ENCODE peak calls at places on chromosome 2, in four cellular contexts. D is Ammon's horn, W is pancreas, J is RCC 7860. U is an unnamed sample.

GRCh38 chr2:151860613-151861146 is 32.5 kb upstream of the ARL5A start:
- DNase-seq in J (no peak), D (no peak), W (no peak), U (no peak)

GRCh38 chr2:139790807-139791206 is 1010.6 kb upstream of the NXPH2 start:
- DNase-seq in J (no peak), D (peak), W (no peak), U (no peak)

GRCh38 chr2:53593891-53594585 is 173.6 kb upstream of the CHAC2 start:
- DNase-seq in J (peak), W (no peak), D (no peak), U (no peak)

GRCh38 chr2:239777219-239777618 is 247.9 kb downstream of the NDUFA10 start:
- DNase-seq in J (no peak), D (no peak), W (no peak), U (no peak)

GRCh38 chr2:100667801-100668200 is 105.0 kb downstream of the PDCL3 start:
- DNase-seq in D (no peak), J (no peak), W (no peak), U (no peak)

GRCh38 chr2:41966431-41966893 is 81.4 kb upstream of the PKDCC start:
- DNase-seq in J (peak), W (peak), D (peak), U (no peak)

GRCh38 chr2:10079192-10079930 is 850 bp downstream of the CYS1 start:
- DNase-seq in D (peak), J (no peak), W (no peak), U (peak)

GRCh38 chr2:109726666-109727270 is 67.3 kb upstream of the RGPD5 start:
- DNase-seq in J (peak), D (no peak), W (no peak), U (no peak)

GRCh38 chr2:118443596-118443995 is 355.3 kb downstream of the INSIG2 start:
- DNase-seq in D (no peak), W (no peak), J (peak), U (no peak)

U was measured in Caco-2.